ENCODE peak calls at places on chromosomes 12 and 14, in six cellular contexts. One of them, this sample, is unnamed.

GRCh38 chr14:101719708-101720107 is 41.8 kb upstream of the PPP2R5C start:
- DNase-seq in cerebellum: no peak
- DNase-seq in Calu3: no peak
- DNase-seq in naive thymus-derived CD4-positive, alpha-beta T cell: no peak
- DNase-seq in left ventricle myocardium inferior: no peak
- DNase-seq in GM10248: no peak
- DNase-seq in this sample: no peak

GRCh38 chr12:3186546-3187237 is 109.5 kb downstream of the TSPAN9 start:
- DNase-seq in cerebellum: no peak
- DNase-seq in Calu3: no peak
- DNase-seq in naive thymus-derived CD4-positive, alpha-beta T cell: no peak
- DNase-seq in left ventricle myocardium inferior: no peak
- DNase-seq in GM10248: peak; percentile 66
- DNase-seq in this sample: no peak

GRCh38 chr12:101697930-101698781 is 716 bp downstream of the CHPT1 start:
- DNase-seq in cerebellum: peak; percentile 47
- DNase-seq in Calu3: peak; percentile 37
- DNase-seq in naive thymus-derived CD4-positive, alpha-beta T cell: no peak
- DNase-seq in left ventricle myocardium inferior: peak; percentile 64
- DNase-seq in GM10248: peak; percentile 29
- DNase-seq in this sample: no peak

GRCh38 chr12:51471465-51471864 is 46.8 kb downstream of the SLC4A8 start:
- DNase-seq in cerebellum: no peak
- DNase-seq in Calu3: no peak
- DNase-seq in naive thymus-derived CD4-positive, alpha-beta T cell: no peak
- DNase-seq in left ventricle myocardium inferior: no peak
- DNase-seq in GM10248: no peak
- DNase-seq in this sample: no peak

GRCh38 chr14:64628940-64629403 is 75.3 kb upstream of the PLEKHG3 start:
- DNase-seq in cerebellum: no peak
- DNase-seq in Calu3: no peak
- DNase-seq in naive thymus-derived CD4-positive, alpha-beta T cell: no peak
- DNase-seq in left ventricle myocardium inferior: no peak
- DNase-seq in GM10248: no peak
- DNase-seq in this sample: no peak

GRCh38 chr12:103519632-103520031 is 23.9 kb upstream of the C12orf42 start:
- DNase-seq in cerebellum: no peak
- DNase-seq in Calu3: no peak
- DNase-seq in naive thymus-derived CD4-positive, alpha-beta T cell: no peak
- DNase-seq in left ventricle myocardium inferior: no peak
- DNase-seq in GM10248: no peak
- DNase-seq in this sample: no peak

GRCh38 chr14:103233328-103233727 is 100.7 kb upstream of the EIF5 start:
- DNase-seq in cerebellum: no peak
- DNase-seq in Calu3: no peak
- DNase-seq in naive thymus-derived CD4-positive, alpha-beta T cell: no peak
- DNase-seq in left ventricle myocardium inferior: no peak
- DNase-seq in GM10248: no peak
- DNase-seq in this sample: no peak

GRCh38 chr12:16076553-16076952 is 165.4 kb downstream of the DERA start:
- DNase-seq in cerebellum: peak; percentile 3
- DNase-seq in Calu3: peak; percentile 34
- DNase-seq in naive thymus-derived CD4-positive, alpha-beta T cell: no peak
- DNase-seq in left ventricle myocardium inferior: no peak
- DNase-seq in GM10248: peak; percentile 18
- DNase-seq in this sample: peak; percentile 33

GRCh38 chr12:124732275-124733075 is 131.2 kb downstream of the SCARB1 start:
- DNase-seq in cerebellum: no peak
- DNase-seq in Calu3: no peak
- DNase-seq in naive thymus-derived CD4-positive, alpha-beta T cell: no peak
- DNase-seq in left ventricle myocardium inferior: no peak
- DNase-seq in GM10248: no peak
- DNase-seq in this sample: no peak

GRCh38 chr14:63664143-63664460 is 22.4 kb upstream of the WDR89 start:
- DNase-seq in cerebellum: no peak
- DNase-seq in Calu3: no peak
- DNase-seq in naive thymus-derived CD4-positive, alpha-beta T cell: no peak
- DNase-seq in left ventricle myocardium inferior: no peak
- DNase-seq in GM10248: no peak
- DNase-seq in this sample: no peak

GRCh38 chr12:117878598-117878997 is 90.2 kb downstream of the KSR2 start:
- DNase-seq in cerebellum: no peak
- DNase-seq in Calu3: no peak
- DNase-seq in naive thymus-derived CD4-positive, alpha-beta T cell: no peak
- DNase-seq in left ventricle myocardium inferior: no peak
- DNase-seq in GM10248: no peak
- DNase-seq in this sample: no peak

GRCh38 chr12:1928439-1929121 is 10.1 kb upstream of the CACNA2D4 start:
- DNase-seq in cerebellum: no peak
- DNase-seq in Calu3: no peak
- DNase-seq in naive thymus-derived CD4-positive, alpha-beta T cell: no peak
- DNase-seq in left ventricle myocardium inferior: no peak
- DNase-seq in GM10248: no peak
- DNase-seq in this sample: no peak

GRCh38 chr12:51847830-51848727 is at the start of gene FIGNL2:
- DNase-seq in cerebellum: no peak
- DNase-seq in Calu3: no peak
- DNase-seq in naive thymus-derived CD4-positive, alpha-beta T cell: no peak
- DNase-seq in left ventricle myocardium inferior: peak; percentile 42
- DNase-seq in GM10248: no peak
- DNase-seq in this sample: no peak

GRCh38 chr12:42056130-42056529 is 88.5 kb downstream of the GXYLT1 start:
- DNase-seq in cerebellum: no peak
- DNase-seq in Calu3: no peak
- DNase-seq in naive thymus-derived CD4-positive, alpha-beta T cell: no peak
- DNase-seq in left ventricle myocardium inferior: no peak
- DNase-seq in GM10248: peak; percentile 39
- DNase-seq in this sample: no peak

GRCh38 chr12:102343361-102344121 is 136.8 kb downstream of the IGF1 start:
- DNase-seq in cerebellum: peak; percentile 7
- DNase-seq in Calu3: peak; percentile 28
- DNase-seq in naive thymus-derived CD4-positive, alpha-beta T cell: no peak
- DNase-seq in left ventricle myocardium inferior: no peak
- DNase-seq in GM10248: no peak
- DNase-seq in this sample: no peak

GRCh38 chr14:61565836-61566536 is 129.3 kb upstream of the HIF1A start:
- DNase-seq in cerebellum: no peak
- DNase-seq in Calu3: no peak
- DNase-seq in naive thymus-derived CD4-positive, alpha-beta T cell: no peak
- DNase-seq in left ventricle myocardium inferior: no peak
- DNase-seq in GM10248: no peak
- DNase-seq in this sample: no peak

GRCh38 chr12:49903700-49904423 is at the start of gene FAIM2:
- DNase-seq in cerebellum: peak; percentile 95
- DNase-seq in Calu3: no peak
- DNase-seq in naive thymus-derived CD4-positive, alpha-beta T cell: no peak
- DNase-seq in left ventricle myocardium inferior: peak; percentile 71
- DNase-seq in GM10248: no peak
- DNase-seq in this sample: no peak

GRCh38 chr14:102985665-102986064 is 63.2 kb downstream of the AMN start:
- DNase-seq in cerebellum: no peak
- DNase-seq in Calu3: no peak
- DNase-seq in naive thymus-derived CD4-positive, alpha-beta T cell: no peak
- DNase-seq in left ventricle myocardium inferior: no peak
- DNase-seq in GM10248: peak; percentile 78
- DNase-seq in this sample: no peak

GRCh38 chr14:99080306-99080705 is 191.7 kb downstream of the BCL11B start:
- DNase-seq in cerebellum: no peak
- DNase-seq in Calu3: no peak
- DNase-seq in naive thymus-derived CD4-positive, alpha-beta T cell: no peak
- DNase-seq in left ventricle myocardium inferior: no peak
- DNase-seq in GM10248: no peak
- DNase-seq in this sample: no peak

GRCh38 chr12:21989819-21990412 is 48.7 kb upstream of the ABCC9 start:
- DNase-seq in cerebellum: no peak
- DNase-seq in Calu3: peak; percentile 2
- DNase-seq in naive thymus-derived CD4-positive, alpha-beta T cell: no peak
- DNase-seq in left ventricle myocardium inferior: no peak
- DNase-seq in GM10248: no peak
- DNase-seq in this sample: no peak

This sample was measured in NCI-H446 treated with DMSO at 0.1 percent for 48 hours.